ENCODE peak calls at places on chromosomes 6 and 20, in four cellular contexts. T, R, E and M are unnamed samples.

GRCh38 chr20:25274891-25275812 is 27.3 kb downstream of the PYGB start:
- DNase-seq in T (no peak), R (no peak), E (no peak), M (peak)

GRCh38 chr6:116144590-116144989 is 18.7 kb upstream of the COL10A1 start:
- DNase-seq in T (peak), R (peak), E (no peak), M (no peak)

GRCh38 chr6:40965046-40965445 is 74.0 kb downstream of the UNC5CL start:
- DNase-seq in T (no peak), R (no peak), E (no peak), M (no peak)

GRCh38 chr6:150712502-150713252 is 113.0 kb downstream of the PLEKHG1 start:
- DNase-seq in T (no peak), R (no peak), E (no peak), M (no peak)

GRCh38 chr6:83160167-83160566 is 32.9 kb downstream of the PGM3 start:
- DNase-seq in T (no peak), R (no peak), E (peak), M (no peak)

GRCh38 chr20:57653546-57653900 is 33.3 kb upstream of the ZBP1 start:
- DNase-seq in T (no peak), R (no peak), E (no peak), M (no peak)

GRCh38 chr6:43785220-43785752 is 15.3 kb downstream of the VEGFA start:
- DNase-seq in T (no peak), R (no peak), E (no peak), M (no peak)

GRCh38 chr20:38706482-38706881 is 17.8 kb upstream of the SLC32A1 start:
- DNase-seq in T (no peak), R (no peak), E (no peak), M (peak)

GRCh38 chr20:63533871-63534393 is 3.2 kb downstream of the PTK6 start:
- DNase-seq in T (no peak), R (no peak), E (no peak), M (peak)

GRCh38 chr6:140064371-140064770 is 689.9 kb upstream of the CITED2 start:
- DNase-seq in T (no peak), R (no peak), E (no peak), M (no peak)

GRCh38 chr20:38013891-38014290 is 19.4 kb downstream of the TTI1 start:
- DNase-seq in T (no peak), R (no peak), E (no peak), M (no peak)

GRCh38 chr20:53907968-53908751 is 162.2 kb downstream of the BCAS1 start:
- DNase-seq in T (no peak), R (no peak), E (no peak), M (no peak)

GRCh38 chr6:108953681-108954080 is 105.5 kb downstream of the ARMC2 start:
- DNase-seq in T (no peak), R (peak), E (no peak), M (no peak)

GRCh38 chr6:117711369-117711768 is 36.1 kb downstream of the NUS1 start:
- DNase-seq in T (no peak), R (no peak), E (peak), M (no peak)

GRCh38 chr6:25652007-25652515 is at the start of gene SCGN:
- DNase-seq in T (peak), R (peak), E (peak), M (peak)

GRCh38 chr20:20078041-20078440 is 25.7 kb downstream of the CFAP61 start:
- DNase-seq in T (no peak), R (no peak), E (no peak), M (no peak)

GRCh38 chr6:76351275-76351674 is 278.8 kb upstream of the IMPG1 start:
- DNase-seq in T (peak), R (no peak), E (no peak), M (no peak)

GRCh38 chr6:153839992-153840603 is 198.9 kb upstream of the OPRM1 start:
- DNase-seq in T (no peak), R (no peak), E (no peak), M (no peak)

GRCh38 chr20:3146732-3147341 is 12.8 kb downstream of the FASTKD5 start:
- DNase-seq in T (no peak), R (no peak), E (no peak), M (no peak)

GRCh38 chr6:35911871-35912653 is 8.8 kb downstream of the SRPK1 start:
- DNase-seq in T (no peak), R (peak), E (no peak), M (no peak)

GRCh38 chr6:145034664-145035063 is 700.7 kb downstream of the EPM2A start:
- DNase-seq in T (no peak), R (peak), E (no peak), M (no peak)

GRCh38 chr20:18585134-18585533 is 2.7 kb upstream of the DTD1 start:
- DNase-seq in T (peak), R (no peak), E (no peak), M (peak)

GRCh38 chr6:54217018-54217417 is 91.2 kb upstream of the TINAG start:
- DNase-seq in T (no peak), R (no peak), E (no peak), M (no peak)

GRCh38 chr6:112223070-112223861 is 31.1 kb downstream of the LAMA4 start:
- DNase-seq in T (no peak), R (peak), E (no peak), M (no peak)

GRCh38 chr6:139540276-139540675 is 165.8 kb upstream of the CITED2 start:
- DNase-seq in T (no peak), R (peak), E (no peak), M (no peak)

GRCh38 chr20:36121981-36122930 is 32.3 kb upstream of the EPB41L1 start:
- DNase-seq in T (peak), R (no peak), E (no peak), M (no peak)

GRCh38 chr20:14919473-14920157 is 582.2 kb upstream of the FLRT3 start:
- DNase-seq in T (peak), R (peak), E (no peak), M (peak)

GRCh38 chr20:38877483-38877882 is 48.7 kb upstream of the FAM83D start:
- DNase-seq in T (no peak), R (no peak), E (no peak), M (no peak)